ENCODE peak calls at places on chromosome 5, in five cellular contexts. U is fibroblast of mammary gland, A is NCI-H2081, T is neural progenitor cell, D is AG04450. E is an unnamed sample.

GRCh38 chr5:107090471-107090870 is 580.3 kb downstream of the EFNA5 start:
- DNase-seq in U (no peak), A (no peak), T (no peak), D (no peak), E (no peak)

GRCh38 chr5:16577677-16578076 is 39.1 kb downstream of the RETREG1 start:
- DNase-seq in U (peak), A (no peak), T (no peak), D (no peak), E (no peak)

GRCh38 chr5:69083412-69083811 is 10.4 kb upstream of the SLC30A5 start:
- DNase-seq in U (no peak), A (no peak), T (peak), D (no peak), E (no peak)

GRCh38 chr5:35598707-35599370 is 18.8 kb upstream of the SPEF2 start:
- DNase-seq in U (no peak), A (no peak), T (peak), D (no peak), E (no peak)

GRCh38 chr5:142960309-142960696 is 190.1 kb downstream of the ARHGAP26 start:
- DNase-seq in U (peak), A (no peak), T (no peak), D (peak), E (peak)

GRCh38 chr5:1415059-1415425 is 30.2 kb downstream of the SLC6A3 start:
- DNase-seq in U (no peak), A (no peak), T (no peak), D (no peak), E (no peak)

GRCh38 chr5:158658439-158659230 is 441.1 kb downstream of the EBF1 start:
- DNase-seq in U (peak), A (no peak), T (peak), D (no peak), E (no peak)

GRCh38 chr5:2186472-2187015 is 303.8 kb upstream of the IRX4 start:
- DNase-seq in U (no peak), A (no peak), T (no peak), D (no peak), E (no peak)

GRCh38 chr5:104573979-104574709 is 1011.6 kb upstream of the NUDT12 start:
- DNase-seq in U (no peak), A (no peak), T (no peak), D (no peak), E (no peak)

GRCh38 chr5:7478459-7478858 is 82.5 kb downstream of the ADCY2 start:
- DNase-seq in U (no peak), A (no peak), T (no peak), D (no peak), E (no peak)

GRCh38 chr5:5481633-5482032 is 59.2 kb downstream of the ICE1 start:
- DNase-seq in U (no peak), A (no peak), T (no peak), D (no peak), E (no peak)

GRCh38 chr5:178872302-178872701 is 12.5 kb downstream of the ZNF354B start:
- DNase-seq in U (no peak), A (no peak), T (no peak), D (no peak), E (no peak)

GRCh38 chr5:5634817-5635216 is 212.3 kb downstream of the ICE1 start:
- DNase-seq in U (no peak), A (no peak), T (no peak), D (no peak), E (no peak)

GRCh38 chr5:17238521-17239041 is 21.1 kb downstream of the BASP1 start:
- DNase-seq in U (peak), A (no peak), T (no peak), D (no peak), E (no peak)

GRCh38 chr5:10860645-10861455 is 99.8 kb upstream of the DAP start:
- DNase-seq in U (peak), A (no peak), T (no peak), D (peak), E (no peak)

E was measured in adrenal gland.